ENCODE peak calls at places on chromosomes 4 and X, in ten cellular contexts. One of them, this sample, is unnamed.

GRCh38 chr4:159046683-159047082 is 56.2 kb upstream of the RAPGEF2 start:
- DNase-seq in mammary epithelial cell: no peak
- DNase-seq in upper lobe of right lung: no peak
- DNase-seq in H9: no peak
- DNase-seq in testis: no peak
- DNase-seq in iPS DF 6.9: no peak
- DNase-seq in IMR-90: no peak
- DNase-seq in breast epithelium: no peak
- DNase-seq in pancreas: no peak
- DNase-seq in K562: peak; percentile 20
- DNase-seq in this sample: no peak

GRCh38 chr4:6538586-6538985 is 36.4 kb upstream of the MAN2B2 start:
- DNase-seq in mammary epithelial cell: no peak
- DNase-seq in upper lobe of right lung: no peak
- DNase-seq in H9: no peak
- DNase-seq in testis: peak; percentile 68
- DNase-seq in iPS DF 6.9: no peak
- DNase-seq in IMR-90: no peak
- DNase-seq in breast epithelium: no peak
- DNase-seq in pancreas: no peak
- DNase-seq in K562: peak; percentile 23
- DNase-seq in this sample: no peak

GRCh38 chr4:105057370-105058096 is 89.1 kb upstream of the TET2 start:
- DNase-seq in mammary epithelial cell: no peak
- DNase-seq in upper lobe of right lung: no peak
- DNase-seq in H9: no peak
- DNase-seq in testis: no peak
- DNase-seq in iPS DF 6.9: no peak
- DNase-seq in IMR-90: no peak
- DNase-seq in breast epithelium: no peak
- DNase-seq in pancreas: no peak
- DNase-seq in K562: no peak
- DNase-seq in this sample: no peak

GRCh38 chrX:84219551-84219950 is 31.6 kb upstream of the RPS6KA6 start:
- DNase-seq in mammary epithelial cell: peak; percentile 60
- DNase-seq in upper lobe of right lung: no peak
- DNase-seq in H9: no peak
- DNase-seq in testis: no peak
- DNase-seq in iPS DF 6.9: no peak
- DNase-seq in IMR-90: no peak
- DNase-seq in breast epithelium: no peak
- DNase-seq in pancreas: no peak
- DNase-seq in K562: no peak
- DNase-seq in this sample: no peak

GRCh38 chrX:150503898-150504219 is 64.6 kb upstream of the MTM1 start:
- DNase-seq in mammary epithelial cell: peak; percentile 3
- DNase-seq in upper lobe of right lung: peak; percentile 65
- DNase-seq in H9: no peak
- DNase-seq in testis: no peak
- DNase-seq in iPS DF 6.9: no peak
- DNase-seq in IMR-90: no peak
- DNase-seq in breast epithelium: no peak
- DNase-seq in pancreas: peak; percentile 57
- DNase-seq in K562: no peak
- DNase-seq in this sample: no peak

GRCh38 chr4:25890653-25891485 is 23.2 kb upstream of the SMIM20 start:
- DNase-seq in mammary epithelial cell: no peak
- DNase-seq in upper lobe of right lung: no peak
- DNase-seq in H9: peak; percentile 50
- DNase-seq in testis: no peak
- DNase-seq in iPS DF 6.9: no peak
- DNase-seq in IMR-90: no peak
- DNase-seq in breast epithelium: no peak
- DNase-seq in pancreas: no peak
- DNase-seq in K562: no peak
- DNase-seq in this sample: no peak

GRCh38 chr4:28443786-28444412 is 1583.3 kb downstream of the STIM2 start:
- DNase-seq in mammary epithelial cell: peak; percentile 60
- DNase-seq in upper lobe of right lung: no peak
- DNase-seq in H9: peak; percentile 65
- DNase-seq in testis: no peak
- DNase-seq in iPS DF 6.9: no peak
- DNase-seq in IMR-90: peak; percentile 15
- DNase-seq in breast epithelium: no peak
- DNase-seq in pancreas: peak; percentile 74
- DNase-seq in K562: no peak
- DNase-seq in this sample: no peak

GRCh38 chr4:107213410-107213809 is 177.3 kb upstream of the DKK2 start:
- DNase-seq in mammary epithelial cell: no peak
- DNase-seq in upper lobe of right lung: no peak
- DNase-seq in H9: no peak
- DNase-seq in testis: no peak
- DNase-seq in iPS DF 6.9: no peak
- DNase-seq in IMR-90: no peak
- DNase-seq in breast epithelium: no peak
- DNase-seq in pancreas: no peak
- DNase-seq in K562: no peak
- DNase-seq in this sample: no peak

GRCh38 chr4:165507381-165507780 is 128.6 kb downstream of the CPE start:
- DNase-seq in mammary epithelial cell: no peak
- DNase-seq in upper lobe of right lung: no peak
- DNase-seq in H9: no peak
- DNase-seq in testis: no peak
- DNase-seq in iPS DF 6.9: no peak
- DNase-seq in IMR-90: no peak
- DNase-seq in breast epithelium: no peak
- DNase-seq in pancreas: no peak
- DNase-seq in K562: no peak
- DNase-seq in this sample: no peak

DNA sequence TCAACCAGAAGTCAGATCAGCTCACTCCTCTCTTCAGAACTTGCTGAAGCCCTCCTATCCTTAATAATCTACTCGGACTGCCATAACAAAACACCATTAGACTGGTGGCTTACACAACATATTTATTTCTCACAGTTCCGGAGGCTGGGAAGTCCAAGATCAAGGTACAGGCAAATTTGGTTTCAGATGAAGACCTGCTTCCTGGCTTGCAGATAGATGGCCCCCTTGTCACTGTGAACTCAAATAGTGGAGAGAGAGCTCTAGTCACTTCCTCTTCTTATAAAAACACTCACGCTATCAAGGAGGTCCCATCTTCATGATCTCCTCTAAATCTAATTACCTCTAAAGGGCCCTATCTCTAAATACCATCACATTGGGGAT is 125.1 kb downstream of the CAMK2D start:
- DNase-seq in mammary epithelial cell: no peak
- DNase-seq in upper lobe of right lung: no peak
- DNase-seq in H9: no peak
- DNase-seq in testis: no peak
- DNase-seq in iPS DF 6.9: no peak
- DNase-seq in IMR-90: no peak
- DNase-seq in breast epithelium: no peak
- DNase-seq in pancreas: no peak
- DNase-seq in K562: no peak
- DNase-seq in this sample: peak; percentile 35
- H3K4me1 ChIP-seq in mammary epithelial cell: peaks cover 9% of the 10 kb centered on the region
- H3K4me1 ChIP-seq in upper lobe of right lung: peaks cover 32% of the 10 kb centered on the region
- H3K4me1 ChIP-seq in H9: no peaks in the 10 kb centered on the region
- H3K4me1 ChIP-seq in testis: peaks cover 19% of the 10 kb centered on the region
- H3K4me1 ChIP-seq in iPS DF 6.9: no peaks in the 10 kb centered on the region
- H3K4me1 ChIP-seq in IMR-90: peaks cover 15% of the 10 kb centered on the region
- H3K4me1 ChIP-seq in breast epithelium: peaks cover 4% of the 10 kb centered on the region
- H3K4me1 ChIP-seq in pancreas: peaks cover 33% of the 10 kb centered on the region
- H3K4me1 ChIP-seq in K562: no peaks in the 10 kb centered on the region
- H3K4me1 ChIP-seq in this sample: peaks cover 48% of the 10 kb centered on the region

GRCh38 chr4:81599646-81600231 is 128.0 kb upstream of the RASGEF1B start:
- DNase-seq in mammary epithelial cell: no peak
- DNase-seq in upper lobe of right lung: no peak
- DNase-seq in H9: no peak
- DNase-seq in testis: no peak
- DNase-seq in iPS DF 6.9: no peak
- DNase-seq in IMR-90: no peak
- DNase-seq in breast epithelium: no peak
- DNase-seq in pancreas: no peak
- DNase-seq in K562: no peak
- DNase-seq in this sample: no peak

GRCh38 chr4:81601270-81601694 is 129.6 kb upstream of the RASGEF1B start:
- DNase-seq in mammary epithelial cell: no peak
- DNase-seq in upper lobe of right lung: no peak
- DNase-seq in H9: no peak
- DNase-seq in testis: no peak
- DNase-seq in iPS DF 6.9: no peak
- DNase-seq in IMR-90: no peak
- DNase-seq in breast epithelium: no peak
- DNase-seq in pancreas: no peak
- DNase-seq in K562: no peak
- DNase-seq in this sample: no peak

GRCh38 chr4:81602853-81603252 is 131.1 kb upstream of the RASGEF1B start:
- DNase-seq in mammary epithelial cell: no peak
- DNase-seq in upper lobe of right lung: no peak
- DNase-seq in H9: no peak
- DNase-seq in testis: no peak
- DNase-seq in iPS DF 6.9: no peak
- DNase-seq in IMR-90: no peak
- DNase-seq in breast epithelium: no peak
- DNase-seq in pancreas: no peak
- DNase-seq in K562: no peak
- DNase-seq in this sample: no peak

GRCh38 chr4:81604683-81605082 is 133.0 kb upstream of the RASGEF1B start:
- DNase-seq in mammary epithelial cell: no peak
- DNase-seq in upper lobe of right lung: no peak
- DNase-seq in H9: no peak
- DNase-seq in testis: no peak
- DNase-seq in iPS DF 6.9: no peak
- DNase-seq in IMR-90: no peak
- DNase-seq in breast epithelium: no peak
- DNase-seq in pancreas: no peak
- DNase-seq in K562: no peak
- DNase-seq in this sample: no peak

DNA sequence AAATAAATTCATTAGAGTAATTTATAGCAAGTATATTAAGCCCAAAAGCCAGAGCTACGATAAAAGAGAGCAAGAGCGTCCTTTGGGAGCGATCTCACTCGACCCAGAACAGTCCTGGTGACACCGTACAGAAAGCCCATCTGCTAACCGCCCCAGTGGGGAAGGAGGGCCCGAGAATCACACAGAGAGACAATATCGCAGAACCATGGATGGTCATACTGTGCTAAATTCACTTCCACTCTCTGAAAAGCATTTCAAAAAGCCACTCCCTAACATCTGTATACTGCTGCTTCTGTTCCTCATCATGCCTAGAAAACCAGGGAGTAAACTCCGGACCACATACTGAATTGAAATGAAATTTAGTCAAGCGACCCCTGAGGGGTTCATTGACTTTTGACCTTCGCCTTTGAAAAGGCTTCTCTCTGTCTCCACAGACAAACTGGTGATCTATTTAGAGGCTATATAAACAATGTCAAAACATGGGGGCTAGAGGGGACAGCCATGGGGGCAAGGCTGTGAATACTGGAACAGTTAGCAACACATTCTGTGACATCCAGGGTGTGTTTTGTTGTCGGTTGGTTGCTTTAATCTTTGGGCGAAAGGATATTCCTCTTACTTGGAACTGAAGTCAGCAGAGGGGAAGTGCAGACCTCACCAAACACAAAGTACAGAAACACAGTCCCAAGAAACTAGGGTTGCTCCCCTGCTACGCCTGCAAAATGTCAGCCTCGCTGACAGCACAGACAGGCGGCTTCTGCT is 129.0 kb upstream of the RASGEF1B start:
- DNase-seq in mammary epithelial cell: no peak
- DNase-seq in upper lobe of right lung: peak; percentile 57
- DNase-seq in H9: no peak
- DNase-seq in testis: no peak
- DNase-seq in iPS DF 6.9: no peak
- DNase-seq in IMR-90: no peak
- DNase-seq in breast epithelium: no peak
- DNase-seq in pancreas: no peak
- DNase-seq in K562: no peak
- DNase-seq in this sample: no peak
- H3K27ac ChIP-seq in mammary epithelial cell: no peak overlapping the region
- H3K27ac ChIP-seq in upper lobe of right lung: no peak overlapping the region
- H3K27ac ChIP-seq in H9: no peak overlapping the region
- H3K27ac ChIP-seq in testis: no peak overlapping the region
- H3K27ac ChIP-seq in iPS DF 6.9: no peak overlapping the region
- H3K27ac ChIP-seq in IMR-90: no peak overlapping the region
- H3K27ac ChIP-seq in breast epithelium: no peak overlapping the region
- H3K27ac ChIP-seq in pancreas: no peak overlapping the region
- H3K27ac ChIP-seq in K562: no peak overlapping the region
- H3K27ac ChIP-seq in this sample: no peak overlapping the region

DNA sequence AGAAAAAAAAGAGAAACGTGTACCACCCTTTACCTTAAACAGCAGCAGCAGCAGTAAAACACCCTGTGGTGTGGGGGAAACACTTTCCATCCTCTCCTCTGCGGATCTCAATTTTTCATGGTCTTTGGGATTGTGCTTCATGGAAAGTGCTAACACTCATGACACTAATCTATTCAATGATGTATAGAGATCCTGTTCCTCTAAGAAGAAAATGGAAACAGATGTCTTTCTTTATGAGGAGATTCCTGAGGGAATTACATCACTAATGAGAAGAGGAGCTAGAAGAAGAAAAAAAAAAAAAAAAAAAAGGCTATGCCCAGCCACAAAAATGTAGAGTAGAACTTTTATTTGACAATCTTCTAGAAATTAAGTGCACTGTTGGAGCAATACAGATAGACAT is 62.9 kb upstream of the NDST3 start:
- DNase-seq in mammary epithelial cell: no peak
- DNase-seq in upper lobe of right lung: no peak
- DNase-seq in H9: no peak
- DNase-seq in testis: no peak
- DNase-seq in iPS DF 6.9: no peak
- DNase-seq in IMR-90: no peak
- DNase-seq in breast epithelium: no peak
- DNase-seq in pancreas: no peak
- DNase-seq in K562: no peak
- DNase-seq in this sample: no peak
- H3K9me3 ChIP-seq in mammary epithelial cell: no peaks in the 10 kb centered on the region
- H3K9me3 ChIP-seq in upper lobe of right lung: no peaks in the 10 kb centered on the region
- H3K9me3 ChIP-seq in H9: no peaks in the 10 kb centered on the region
- H3K9me3 ChIP-seq in testis: no peaks in the 10 kb centered on the region
- H3K9me3 ChIP-seq in iPS DF 6.9: no peaks in the 10 kb centered on the region
- H3K9me3 ChIP-seq in IMR-90: no peaks in the 10 kb centered on the region
- H3K9me3 ChIP-seq in breast epithelium: no peaks in the 10 kb centered on the region
- H3K9me3 ChIP-seq in pancreas: no peaks in the 10 kb centered on the region
- H3K9me3 ChIP-seq in K562: no peaks in the 10 kb centered on the region
- H3K9me3 ChIP-seq in this sample: no peaks in the 10 kb centered on the region

GRCh38 chr4:84956014-84956413 is 10.5 kb downstream of the WDFY3 start:
- DNase-seq in mammary epithelial cell: peak; percentile 26
- DNase-seq in upper lobe of right lung: no peak
- DNase-seq in H9: no peak
- DNase-seq in testis: no peak
- DNase-seq in iPS DF 6.9: no peak
- DNase-seq in IMR-90: no peak
- DNase-seq in breast epithelium: no peak
- DNase-seq in pancreas: no peak
- DNase-seq in K562: no peak
- DNase-seq in this sample: no peak
- H3K4me1 ChIP-seq in mammary epithelial cell: peaks cover 23% of the 10 kb centered on the region
- H3K4me1 ChIP-seq in upper lobe of right lung: peaks cover 31% of the 10 kb centered on the region
- H3K4me1 ChIP-seq in H9: peaks cover 4% of the 10 kb centered on the region
- H3K4me1 ChIP-seq in testis: no peaks in the 10 kb centered on the region
- H3K4me1 ChIP-seq in iPS DF 6.9: no peaks in the 10 kb centered on the region
- H3K4me1 ChIP-seq in IMR-90: peaks cover 8% of the 10 kb centered on the region
- H3K4me1 ChIP-seq in breast epithelium: no peaks in the 10 kb centered on the region
- H3K4me1 ChIP-seq in pancreas: peaks cover 58% of the 10 kb centered on the region
- H3K4me1 ChIP-seq in K562: no peaks in the 10 kb centered on the region
- H3K4me1 ChIP-seq in this sample: no peaks in the 10 kb centered on the region